ENCODE peak calls at places on chromosomes 1 and 21, in ten cellular contexts. H is fibroblast of gingiva; E is adrenal gland; I is left cardiac atrium; X is stimulated activated CD4-positive, alpha-beta T cell treated with anti-CD3 and anti-CD28 coated beads, TNF-alpha, amount 100 ng/mL, for 1 hour; A is Right ventricle myocardium superior; C is SJSA1; V is adipocyte; R is stimulated activated effector memory CD8-positive, alpha-beta T cell treated with anti-CD3 and anti-CD28 coated beads, Interleukin-12 subunit alpha, Interleukin-12 subunit beta, amount 100 ng/mL, for 72 hours; K is HCT116. G is an unnamed sample.

GRCh38 chr1:181079382-181079781 is 9.1 kb upstream of the IER5 start:
- DNase-seq in H (no peak), E (no peak), I (no peak), X (no peak), A (no peak), C (no peak), V (no peak), R (no peak), K (no peak), G (no peak)

GRCh38 chr21:31262728-31263127 is 81.3 kb downstream of the TIAM1 start:
- DNase-seq in H (no peak), E (no peak), I (no peak), X (no peak), A (no peak), C (no peak), V (no peak), R (no peak), K (no peak), G (no peak)

GRCh38 chr1:227950735-227951224 is 3.0 kb upstream of the WNT9A start:
- DNase-seq in H (no peak), E (no peak), I (no peak), X (no peak), A (no peak), C (peak; percentile 10), V (no peak), R (no peak), K (no peak), G (no peak)

GRCh38 chr1:110846861-110847260 is 26.1 kb upstream of the CD53 start:
- DNase-seq in H (no peak), E (no peak), I (no peak), X (no peak), A (no peak), C (no peak), V (no peak), R (no peak), K (no peak), G (no peak)

GRCh38 chr21:44618504-44618903 is 6.6 kb downstream of the KRTAP10-8 start:
- DNase-seq in H (no peak), E (peak; percentile 24), I (no peak), X (no peak), A (peak; percentile 66), C (no peak), V (peak; percentile 21), R (no peak), K (peak; percentile 2), G (no peak)

GRCh38 chr1:54278941-54279422 is 79.0 kb downstream of the MRPL37 start:
- DNase-seq in H (peak; percentile 40), E (no peak), I (no peak), X (no peak), A (no peak), C (peak; percentile 87), V (peak; percentile 58), R (no peak), K (no peak), G (no peak)

GRCh38 chr1:197374428-197374827 is 106.4 kb downstream of the CRB1 start:
- DNase-seq in H (no peak), E (no peak), I (no peak), X (no peak), A (no peak), C (no peak), V (no peak), R (no peak), K (no peak), G (no peak)

GRCh38 chr1:12078938-12079861 is 16.1 kb downstream of the TNFRSF8 start:
- DNase-seq in H (peak; percentile 19), E (peak; percentile 45), I (peak; percentile 40), X (no peak), A (no peak), C (no peak), V (peak; percentile 69), R (peak; percentile 43), K (peak; percentile 27), G (peak; percentile 79)

GRCh38 chr1:91754348-91754747 is 131.6 kb downstream of the TGFBR3 start:
- DNase-seq in H (no peak), E (no peak), I (no peak), X (no peak), A (no peak), C (no peak), V (peak; percentile 49), R (no peak), K (no peak), G (peak; percentile 29)

GRCh38 chr21:34313116-34313515 is 50.7 kb upstream of the KCNE2 start:
- DNase-seq in H (no peak), E (no peak), I (no peak), X (no peak), A (no peak), C (no peak), V (no peak), R (no peak), K (no peak), G (no peak)

GRCh38 chr1:88646852-88647645 is 37.0 kb upstream of the PKN2 start:
- DNase-seq in H (no peak), E (no peak), I (no peak), X (no peak), A (no peak), C (no peak), V (no peak), R (no peak), K (no peak), G (no peak)

GRCh38 chr1:228975238-228975929 is 240.1 kb downstream of the RHOU start:
- DNase-seq in H (no peak), E (no peak), I (no peak), X (no peak), A (no peak), C (no peak), V (no peak), R (no peak), K (no peak), G (no peak)

GRCh38 chr1:207088731-207089626 is at the start of gene C4BPB:
- DNase-seq in H (no peak), E (peak; percentile 15), I (no peak), X (no peak), A (no peak), C (no peak), V (no peak), R (no peak), K (no peak), G (no peak)

GRCh38 chr1:98870959-98871903 is 133.4 kb downstream of the PLPPR5 start:
- DNase-seq in H (no peak), E (no peak), I (no peak), X (peak; percentile 20), A (no peak), C (no peak), V (no peak), R (no peak), K (no peak), G (peak; percentile 57)

GRCh38 chr21:31255036-31255435 is 89.0 kb downstream of the TIAM1 start:
- DNase-seq in H (no peak), E (no peak), I (no peak), X (no peak), A (no peak), C (no peak), V (no peak), R (no peak), K (no peak), G (no peak)

GRCh38 chr1:234980657-234981396 is 147.8 kb downstream of the TOMM20 start:
- DNase-seq in H (peak; percentile 97), E (peak; percentile 94), I (peak; percentile 91), X (peak; percentile 65), A (peak; percentile 87), C (peak; percentile 87), V (peak; percentile 92), R (peak; percentile 46), K (peak; percentile 79), G (peak; percentile 69)

GRCh38 chr1:13825033-13825432 is 125.0 kb downstream of the PRDM2 start:
- DNase-seq in H (no peak), E (peak; percentile 22), I (no peak), X (no peak), A (no peak), C (no peak), V (peak; percentile 4), R (no peak), K (no peak), G (peak; percentile 25)

GRCh38 chr1:35533596-35533995 is 23.6 kb downstream of the KIAA0319L start:
- DNase-seq in H (no peak), E (no peak), I (no peak), X (no peak), A (no peak), C (no peak), V (no peak), R (no peak), K (no peak), G (no peak)

GRCh38 chr1:63317007-63317813 is 5.2 kb upstream of the FOXD3 start:
- DNase-seq in H (peak; percentile 39), E (peak; percentile 61), I (peak; percentile 52), X (no peak), A (peak; percentile 77), C (peak; percentile 80), V (peak; percentile 61), R (no peak), K (peak; percentile 78), G (peak; percentile 88)

GRCh38 chr21:45741691-45742090 is 98.2 kb downstream of the PCBP3 start:
- DNase-seq in H (no peak), E (no peak), I (no peak), X (no peak), A (no peak), C (no peak), V (peak; percentile 4), R (no peak), K (no peak), G (peak; percentile 28)

GRCh38 chr1:105608713-105609112 is 1447.8 kb upstream of the PRMT6 start:
- DNase-seq in H (peak; percentile 28), E (no peak), I (no peak), X (no peak), A (no peak), C (no peak), V (peak; percentile 75), R (no peak), K (no peak), G (no peak)

GRCh38 chr1:22673486-22674409 is 20.7 kb downstream of the C1QB start:
- DNase-seq in H (peak; percentile 45), E (peak; percentile 74), I (peak; percentile 55), X (no peak), A (peak; percentile 71), C (no peak), V (peak; percentile 69), R (no peak), K (peak; percentile 41), G (peak; percentile 66)

GRCh38 chr1:207972350-207972749 is 61.4 kb upstream of the CD34 start:
- DNase-seq in H (no peak), E (no peak), I (no peak), X (no peak), A (no peak), C (no peak), V (no peak), R (no peak), K (no peak), G (no peak)

GRCh38 chr1:168728452-168729404 is at the start of gene DPT:
- DNase-seq in H (peak; percentile 87), E (no peak), I (peak; percentile 38), X (no peak), A (peak; percentile 60), C (no peak), V (peak; percentile 69), R (no peak), K (no peak), G (no peak)

GRCh38 chr1:93559045-93559444 is 111.1 kb downstream of the FNBP1L start:
- DNase-seq in H (no peak), E (no peak), I (no peak), X (no peak), A (no peak), C (no peak), V (no peak), R (no peak), K (no peak), G (no peak)